ENCODE peak calls at places on chromosomes 6 and 20, in ten cellular contexts. One of them, this sample, is unnamed.

GRCh38 chr6:25050356-25050755 is 114.6 kb upstream of the RIPOR2 start:
- DNase-seq in uterus: peak; percentile 74
- DNase-seq in upper lobe of left lung: no peak
- DNase-seq in stomach: no peak
- DNase-seq in Peyer's patch: peak; percentile 66
- DNase-seq in transverse colon: peak; percentile 22
- DNase-seq in esophagus squamous epithelium: no peak
- DNase-seq in breast epithelium: no peak
- DNase-seq in A549: no peak
- DNase-seq in HCT116: no peak
- DNase-seq in this sample: no peak

GRCh38 chr6:4162345-4162744 is 27.0 kb upstream of the ECI2 start:
- DNase-seq in upper lobe of left lung: no peak
- DNase-seq in esophagus squamous epithelium: no peak
- DNase-seq in stomach: no peak
- DNase-seq in Peyer's patch: no peak
- DNase-seq in HCT116: no peak
- DNase-seq in uterus: no peak
- DNase-seq in A549: no peak
- DNase-seq in transverse colon: no peak
- DNase-seq in breast epithelium: no peak
- DNase-seq in this sample: no peak

GRCh38 chr20:45783656-45784294 is 7.9 kb downstream of the WFDC3 start:
- DNase-seq in uterus: no peak
- DNase-seq in A549: no peak
- DNase-seq in HCT116: no peak
- DNase-seq in upper lobe of left lung: no peak
- DNase-seq in breast epithelium: peak; percentile 56
- DNase-seq in Peyer's patch: peak; percentile 52
- DNase-seq in transverse colon: peak; percentile 70
- DNase-seq in stomach: peak; percentile 91
- DNase-seq in esophagus squamous epithelium: no peak
- DNase-seq in this sample: no peak

GRCh38 chr20:59020938-59021551 is 1.8 kb downstream of the TUBB1 start:
- DNase-seq in breast epithelium: no peak
- DNase-seq in upper lobe of left lung: no peak
- DNase-seq in esophagus squamous epithelium: no peak
- DNase-seq in HCT116: no peak
- DNase-seq in transverse colon: no peak
- DNase-seq in stomach: no peak
- DNase-seq in uterus: no peak
- DNase-seq in A549: no peak
- DNase-seq in Peyer's patch: no peak
- DNase-seq in this sample: no peak

GRCh38 chr6:88238065-88238464 is 71.9 kb upstream of the CNR1 start:
- DNase-seq in uterus: no peak
- DNase-seq in esophagus squamous epithelium: no peak
- DNase-seq in transverse colon: peak; percentile 33
- DNase-seq in Peyer's patch: peak; percentile 59
- DNase-seq in breast epithelium: no peak
- DNase-seq in A549: peak; percentile 39
- DNase-seq in upper lobe of left lung: no peak
- DNase-seq in stomach: no peak
- DNase-seq in HCT116: peak; percentile 13
- DNase-seq in this sample: no peak

GRCh38 chr20:37886851-37887297 is 16.1 kb upstream of the VSTM2L start:
- DNase-seq in Peyer's patch: no peak
- DNase-seq in breast epithelium: no peak
- DNase-seq in uterus: no peak
- DNase-seq in esophagus squamous epithelium: no peak
- DNase-seq in HCT116: no peak
- DNase-seq in A549: no peak
- DNase-seq in transverse colon: no peak
- DNase-seq in upper lobe of left lung: no peak
- DNase-seq in stomach: peak; percentile 64
- DNase-seq in this sample: no peak

GRCh38 chr6:152368761-152369624 is 268.2 kb downstream of the SYNE1 start:
- DNase-seq in breast epithelium: no peak
- DNase-seq in HCT116: no peak
- DNase-seq in A549: no peak
- DNase-seq in stomach: peak; percentile 26
- DNase-seq in esophagus squamous epithelium: no peak
- DNase-seq in transverse colon: peak; percentile 13
- DNase-seq in uterus: peak; percentile 44
- DNase-seq in Peyer's patch: peak; percentile 53
- DNase-seq in upper lobe of left lung: no peak
- DNase-seq in this sample: no peak

GRCh38 chr6:346389-347030 is 45.0 kb upstream of the IRF4 start:
- DNase-seq in upper lobe of left lung: no peak
- DNase-seq in uterus: peak; percentile 44
- DNase-seq in A549: no peak
- DNase-seq in HCT116: no peak
- DNase-seq in Peyer's patch: no peak
- DNase-seq in stomach: no peak
- DNase-seq in esophagus squamous epithelium: no peak
- DNase-seq in transverse colon: no peak
- DNase-seq in breast epithelium: no peak
- DNase-seq in this sample: no peak

GRCh38 chr20:11178946-11179654 is 505.3 kb upstream of the JAG1 start:
- DNase-seq in upper lobe of left lung: no peak
- DNase-seq in HCT116: peak; percentile 88
- DNase-seq in breast epithelium: no peak
- DNase-seq in stomach: no peak
- DNase-seq in A549: peak; percentile 74
- DNase-seq in esophagus squamous epithelium: no peak
- DNase-seq in transverse colon: no peak
- DNase-seq in uterus: no peak
- DNase-seq in Peyer's patch: no peak
- DNase-seq in this sample: no peak

GRCh38 chr6:148971027-148971927 is 224.4 kb downstream of the UST start:
- DNase-seq in breast epithelium: no peak
- DNase-seq in A549: no peak
- DNase-seq in esophagus squamous epithelium: no peak
- DNase-seq in HCT116: no peak
- DNase-seq in Peyer's patch: no peak
- DNase-seq in transverse colon: no peak
- DNase-seq in upper lobe of left lung: no peak
- DNase-seq in uterus: no peak
- DNase-seq in stomach: no peak
- DNase-seq in this sample: no peak

GRCh38 chr6:148969679-148970078 is 222.8 kb downstream of the UST start:
- DNase-seq in Peyer's patch: peak; percentile 49
- DNase-seq in upper lobe of left lung: no peak
- DNase-seq in HCT116: no peak
- DNase-seq in transverse colon: peak; percentile 39
- DNase-seq in esophagus squamous epithelium: no peak
- DNase-seq in A549: no peak
- DNase-seq in uterus: no peak
- DNase-seq in stomach: no peak
- DNase-seq in breast epithelium: no peak
- DNase-seq in this sample: no peak

GRCh38 chr6:148968636-148969270 is 221.9 kb downstream of the UST start:
- DNase-seq in transverse colon: no peak
- DNase-seq in stomach: no peak
- DNase-seq in upper lobe of left lung: no peak
- DNase-seq in HCT116: no peak
- DNase-seq in uterus: no peak
- DNase-seq in breast epithelium: no peak
- DNase-seq in esophagus squamous epithelium: no peak
- DNase-seq in Peyer's patch: no peak
- DNase-seq in A549: no peak
- DNase-seq in this sample: no peak

GRCh38 chr6:148967546-148967945 is 220.7 kb downstream of the UST start:
- DNase-seq in breast epithelium: no peak
- DNase-seq in uterus: no peak
- DNase-seq in HCT116: no peak
- DNase-seq in A549: no peak
- DNase-seq in upper lobe of left lung: peak; percentile 43
- DNase-seq in esophagus squamous epithelium: no peak
- DNase-seq in Peyer's patch: no peak
- DNase-seq in stomach: no peak
- DNase-seq in transverse colon: no peak
- DNase-seq in this sample: no peak

GRCh38 chr6:148969271-148969666 is 222.4 kb downstream of the UST start:
- DNase-seq in Peyer's patch: no peak
- DNase-seq in esophagus squamous epithelium: no peak
- DNase-seq in A549: no peak
- DNase-seq in breast epithelium: no peak
- DNase-seq in HCT116: no peak
- DNase-seq in stomach: no peak
- DNase-seq in upper lobe of left lung: no peak
- DNase-seq in transverse colon: no peak
- DNase-seq in uterus: no peak
- DNase-seq in this sample: no peak
- H3K27ac ChIP-seq in Peyer's patch: no peak overlapping the region
- H3K27ac ChIP-seq in esophagus squamous epithelium: peak overlapping the region; percentile 47
- H3K27ac ChIP-seq in A549: no peak overlapping the region
- H3K27ac ChIP-seq in breast epithelium: no peak overlapping the region
- H3K27ac ChIP-seq in HCT116: no peak overlapping the region
- H3K27ac ChIP-seq in stomach: peak overlapping the region; percentile 30
- H3K27ac ChIP-seq in upper lobe of left lung: no peak overlapping the region
- H3K27ac ChIP-seq in transverse colon: peak overlapping the region; percentile 30
- H3K27ac ChIP-seq in uterus: no peak overlapping the region
- H3K27ac ChIP-seq in this sample: no peak overlapping the region

GRCh38 chr6:113995632-113996031 is 24.7 kb upstream of the HDAC2 start:
- DNase-seq in upper lobe of left lung: no peak
- DNase-seq in transverse colon: peak; percentile 27
- DNase-seq in HCT116: peak; percentile 61
- DNase-seq in Peyer's patch: no peak
- DNase-seq in stomach: no peak
- DNase-seq in uterus: no peak
- DNase-seq in A549: peak; percentile 58
- DNase-seq in breast epithelium: no peak
- DNase-seq in esophagus squamous epithelium: no peak
- DNase-seq in this sample: peak; percentile 18
- TF ChIP-seq POLR2A in upper lobe of left lung: no peak
- TF ChIP-seq POLR2A in transverse colon: no peak
- TF ChIP-seq POLR2A in HCT116: no peak
- TF ChIP-seq POLR2A in Peyer's patch: no peak
- TF ChIP-seq POLR2A in stomach: no peak
- TF ChIP-seq POLR2A in uterus: no peak
- TF ChIP-seq POLR2A in A549: no peak
- TF ChIP-seq POLR2A in breast epithelium: no peak
- TF ChIP-seq POLR2A in esophagus squamous epithelium: no peak
- TF ChIP-seq POLR2A in this sample: no peak

DNA sequence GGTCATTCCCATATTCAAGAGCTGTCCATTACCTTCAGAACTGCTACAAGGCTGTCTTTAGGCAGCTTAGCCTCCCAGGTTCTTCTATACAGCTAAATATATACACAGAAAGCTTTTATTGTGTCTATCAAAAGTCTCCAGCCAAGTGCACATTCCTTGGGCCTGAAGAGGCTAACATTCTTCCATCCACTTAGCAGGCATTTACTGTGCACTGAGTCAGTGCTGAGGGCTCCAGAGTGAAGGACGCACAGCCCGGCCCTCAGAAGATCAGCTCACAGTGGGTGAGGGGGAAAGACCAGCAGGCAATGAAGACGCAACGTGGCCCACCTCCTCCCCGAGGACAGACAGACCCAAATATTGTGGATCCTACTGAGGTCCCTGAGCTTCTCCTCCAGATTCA is 569.9 kb downstream of the CDH26 start:
- DNase-seq in breast epithelium: no peak
- DNase-seq in Peyer's patch: no peak
- DNase-seq in esophagus squamous epithelium: no peak
- DNase-seq in uterus: no peak
- DNase-seq in stomach: no peak
- DNase-seq in transverse colon: no peak
- DNase-seq in A549: no peak
- DNase-seq in upper lobe of left lung: no peak
- DNase-seq in HCT116: no peak
- DNase-seq in this sample: no peak
- H3K27ac ChIP-seq in breast epithelium: no peak overlapping the region
- H3K27ac ChIP-seq in Peyer's patch: no peak overlapping the region
- H3K27ac ChIP-seq in esophagus squamous epithelium: no peak overlapping the region
- H3K27ac ChIP-seq in uterus: no peak overlapping the region
- H3K27ac ChIP-seq in stomach: no peak overlapping the region
- H3K27ac ChIP-seq in transverse colon: no peak overlapping the region
- H3K27ac ChIP-seq in A549: no peak overlapping the region
- H3K27ac ChIP-seq in upper lobe of left lung: no peak overlapping the region
- H3K27ac ChIP-seq in HCT116: no peak overlapping the region
- H3K27ac ChIP-seq in this sample: no peak overlapping the region

DNA sequence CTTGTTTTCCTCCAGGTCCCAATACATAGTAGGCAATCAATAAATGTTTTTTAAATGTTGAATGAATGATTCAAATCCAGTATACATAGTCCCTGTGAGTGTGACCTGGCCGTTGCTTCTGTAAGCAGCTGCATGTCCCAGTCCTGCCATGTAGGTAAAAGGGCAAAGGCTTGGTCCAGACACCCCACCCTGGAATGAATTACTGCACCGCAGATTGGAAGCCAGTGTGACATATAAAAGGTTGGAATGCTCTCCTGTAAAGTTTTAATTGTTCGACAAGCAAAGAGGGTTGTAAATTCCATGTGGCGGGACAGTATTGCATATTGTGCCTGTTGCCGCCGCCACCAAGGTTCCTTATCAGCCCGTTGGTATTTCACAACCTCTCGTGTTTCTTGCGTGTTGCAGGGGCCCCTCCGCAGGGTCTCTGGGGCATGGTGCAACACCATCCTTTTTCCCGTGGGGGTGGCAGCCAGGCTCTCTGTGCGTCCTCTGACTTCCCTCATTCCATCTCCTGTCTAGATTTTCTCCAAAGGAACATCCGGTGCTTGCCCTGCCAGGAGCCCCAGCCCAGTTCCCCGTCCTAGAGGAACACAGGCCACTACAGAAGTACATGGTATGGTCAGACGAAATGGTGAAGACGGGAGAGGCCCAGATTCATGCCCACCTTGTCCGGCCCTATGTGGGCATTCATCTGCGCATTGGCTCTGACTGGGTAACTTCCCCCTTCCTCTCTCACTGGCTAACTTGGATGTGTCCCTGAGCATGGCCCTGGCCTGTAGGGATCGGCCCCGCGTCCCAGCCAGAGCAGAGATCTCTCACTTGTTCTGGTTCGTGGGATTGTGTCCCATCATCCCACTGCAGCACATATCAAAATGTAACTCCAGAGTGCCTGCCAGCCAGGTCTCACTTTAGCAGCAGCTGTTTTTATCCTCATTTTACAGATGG is 20.3 kb downstream of the POFUT1 start:
- DNase-seq in transverse colon: peak; percentile 88
- DNase-seq in uterus: no peak
- DNase-seq in stomach: peak; percentile 69
- DNase-seq in breast epithelium: no peak
- DNase-seq in Peyer's patch: peak; percentile 89
- DNase-seq in esophagus squamous epithelium: no peak
- DNase-seq in upper lobe of left lung: no peak
- DNase-seq in A549: no peak
- DNase-seq in HCT116: no peak
- DNase-seq in this sample: no peak
- TF ChIP-seq POLR2A in transverse colon: peak; percentile 26
- TF ChIP-seq POLR2A in uterus: no peak
- TF ChIP-seq POLR2A in stomach: no peak
- TF ChIP-seq POLR2A in breast epithelium: no peak
- TF ChIP-seq POLR2A in Peyer's patch: peak; percentile 44
- TF ChIP-seq POLR2A in esophagus squamous epithelium: no peak
- TF ChIP-seq POLR2A in upper lobe of left lung: no peak
- TF ChIP-seq POLR2A in A549: no peak
- TF ChIP-seq POLR2A in HCT116: no peak
- TF ChIP-seq POLR2A in this sample: no peak

This sample was measured in tibial nerve.